ENCODE peak calls at places on chromosomes 4 and X, in four cellular contexts. E, K, N and W are unnamed samples.

GRCh38 chrX:107117993-107118321 is 665 bp downstream of the RBM41 start:
- DNase-seq in N (no peak), E (no peak), K (no peak), W (no peak)

GRCh38 chr4:5366421-5366820 is 315.1 kb downstream of the STK32B start:
- DNase-seq in N (no peak), K (no peak), E (no peak), W (no peak)

GRCh38 chr4:154234576-154234975 is 257.0 kb downstream of the DCHS2 start:
- DNase-seq in N (no peak), E (no peak), K (peak), W (no peak)

GRCh38 chr4:153142700-153143438 is 61.4 kb upstream of the TRIM2 start:
- DNase-seq in E (peak), N (peak), K (peak), W (peak)

GRCh38 chrX:48648299-48648698 is 35.3 kb upstream of the WAS start:
- DNase-seq in N (peak), K (peak), E (peak), W (peak)

GRCh38 chrX:48083212-48083611 is 11.8 kb upstream of the ZNF630 start:
- DNase-seq in N (peak), E (peak), K (peak), W (peak)

GRCh38 chrX:49879656-49880277 is 483 bp downstream of the USP27X start:
- DNase-seq in E (no peak), K (no peak), N (no peak), W (no peak)

GRCh38 chr4:8372506-8373070 is 67.9 kb downstream of the ACOX3 start:
- DNase-seq in N (no peak), K (no peak), E (no peak), W (no peak)

GRCh38 chr4:76206222-76206942 is 7.2 kb downstream of the SCARB2 start:
- DNase-seq in E (no peak), K (no peak), N (no peak), W (peak)

GRCh38 chr4:38529189-38530115 is 134.5 kb upstream of the KLF3 start:
- DNase-seq in N (peak), K (no peak), E (no peak), W (no peak)

GRCh38 chr4:175891863-175892262 is 79.8 kb upstream of the GPM6A start:
- DNase-seq in K (no peak), E (no peak), N (no peak), W (no peak)

GRCh38 chrX:10103023-10103422 is 53.8 kb upstream of the CLCN4 start:
- DNase-seq in E (no peak), K (no peak), N (no peak), W (no peak)

GRCh38 chrX:80266979-80267378 is 153.3 kb upstream of the TENT5D start:
- DNase-seq in N (no peak), K (no peak), E (no peak), W (no peak)

GRCh38 chrX:11664211-11664888 is 1.4 kb downstream of the ARHGAP6 start:
- DNase-seq in K (peak), N (no peak), E (peak), W (no peak)

GRCh38 chr4:170721812-170722373 is 632.1 kb upstream of the AADAT start:
- DNase-seq in K (no peak), E (no peak), N (no peak), W (peak)